ENCODE peak calls at places on chromosomes 6 and 20, in six cellular contexts. One of them, this sample, is unnamed.

GRCh38 chr6:79070206-79070825 is 7.7 kb downstream of the PHIP start:
- DNase-seq in K562: peak; percentile 16
- DNase-seq in A549: no peak
- DNase-seq in GM12878: no peak
- DNase-seq in H1: no peak
- DNase-seq in HepG2: no peak
- DNase-seq in this sample: no peak

GRCh38 chr6:143110996-143111395 is 50.3 kb downstream of the AIG1 start:
- DNase-seq in K562: no peak
- DNase-seq in H1: no peak
- DNase-seq in HepG2: no peak
- DNase-seq in A549: no peak
- DNase-seq in GM12878: no peak
- DNase-seq in this sample: no peak

GRCh38 chr6:6844451-6844974 is 256.0 kb downstream of the LY86 start:
- DNase-seq in K562: no peak
- DNase-seq in HepG2: no peak
- DNase-seq in GM12878: no peak
- DNase-seq in H1: no peak
- DNase-seq in A549: no peak
- DNase-seq in this sample: no peak

GRCh38 chr6:34819571-34820480 is 27.9 kb downstream of the BLTP3A start:
- DNase-seq in HepG2: no peak
- DNase-seq in GM12878: no peak
- DNase-seq in K562: peak; percentile 44
- DNase-seq in A549: no peak
- DNase-seq in H1: no peak
- DNase-seq in this sample: no peak

GRCh38 chr20:63178889-63179751 is 36.8 kb downstream of the YTHDF1 start:
- DNase-seq in A549: no peak
- DNase-seq in HepG2: no peak
- DNase-seq in K562: peak; percentile 69
- DNase-seq in GM12878: no peak
- DNase-seq in H1: peak; percentile 77
- DNase-seq in this sample: peak; percentile 82

GRCh38 chr6:136387316-136387715 is 97.7 kb upstream of the BCLAF1 start:
- DNase-seq in A549: no peak
- DNase-seq in H1: no peak
- DNase-seq in HepG2: no peak
- DNase-seq in GM12878: no peak
- DNase-seq in K562: no peak
- DNase-seq in this sample: no peak

GRCh38 chr20:17625246-17626051 is 55.6 kb downstream of the DSTN start:
- DNase-seq in K562: no peak
- DNase-seq in HepG2: no peak
- DNase-seq in H1: no peak
- DNase-seq in A549: no peak
- DNase-seq in GM12878: no peak
- DNase-seq in this sample: peak; percentile 19

GRCh38 chr6:168035098-168035660 is 37.7 kb downstream of the KIF25 start:
- DNase-seq in A549: peak; percentile 41
- DNase-seq in K562: peak; percentile 40
- DNase-seq in HepG2: no peak
- DNase-seq in H1: no peak
- DNase-seq in GM12878: no peak
- DNase-seq in this sample: peak; percentile 90

GRCh38 chr6:11918021-11918738 is 93.9 kb upstream of the HIVEP1 start:
- DNase-seq in H1: no peak
- DNase-seq in K562: peak; percentile 82
- DNase-seq in HepG2: no peak
- DNase-seq in A549: no peak
- DNase-seq in GM12878: no peak
- DNase-seq in this sample: peak; percentile 32

GRCh38 chr20:31922588-31922987 is 29.3 kb downstream of the PDRG1 start:
- DNase-seq in K562: no peak
- DNase-seq in A549: no peak
- DNase-seq in GM12878: no peak
- DNase-seq in HepG2: no peak
- DNase-seq in H1: no peak
- DNase-seq in this sample: no peak

GRCh38 chr20:47540443-47541354 is 39.0 kb downstream of the NCOA3 start:
- DNase-seq in HepG2: peak; percentile 59
- DNase-seq in H1: no peak
- DNase-seq in K562: peak; percentile 53
- DNase-seq in GM12878: peak; percentile 21
- DNase-seq in A549: peak; percentile 40
- DNase-seq in this sample: no peak

GRCh38 chr6:151087861-151088598 is 151.7 kb upstream of the AKAP12 start:
- DNase-seq in H1: no peak
- DNase-seq in K562: peak; percentile 88
- DNase-seq in A549: no peak
- DNase-seq in GM12878: no peak
- DNase-seq in HepG2: peak; percentile 21
- DNase-seq in this sample: no peak

GRCh38 chr20:21513881-21514540 is at the start of gene NKX2-2:
- DNase-seq in GM12878: no peak
- DNase-seq in K562: no peak
- DNase-seq in H1: peak; percentile 75
- DNase-seq in HepG2: no peak
- DNase-seq in A549: no peak
- DNase-seq in this sample: peak; percentile 32

GRCh38 chr20:32820000-32820697 is 395 bp downstream of the MAPRE1 start:
- DNase-seq in K562: peak; percentile 85
- DNase-seq in A549: peak; percentile 36
- DNase-seq in GM12878: no peak
- DNase-seq in HepG2: peak; percentile 72
- DNase-seq in H1: peak; percentile 93
- DNase-seq in this sample: peak; percentile 93

GRCh38 chr6:23650676-23651075 is 475.3 kb upstream of the NRSN1 start:
- DNase-seq in K562: no peak
- DNase-seq in GM12878: no peak
- DNase-seq in A549: no peak
- DNase-seq in HepG2: no peak
- DNase-seq in H1: no peak
- DNase-seq in this sample: no peak

GRCh38 chr6:44956426-44956825 is 371.7 kb upstream of the RUNX2 start:
- DNase-seq in GM12878: no peak
- DNase-seq in H1: no peak
- DNase-seq in A549: no peak
- DNase-seq in HepG2: no peak
- DNase-seq in K562: no peak
- DNase-seq in this sample: no peak

GRCh38 chr6:128516514-128516898 is 3.9 kb downstream of the PTPRK start:
- DNase-seq in HepG2: peak; percentile 78
- DNase-seq in GM12878: no peak
- DNase-seq in A549: no peak
- DNase-seq in K562: no peak
- DNase-seq in H1: no peak
- DNase-seq in this sample: no peak

GRCh38 chr20:35917077-35917476 is 37.2 kb downstream of the SCAND1 start:
- DNase-seq in K562: no peak
- DNase-seq in GM12878: no peak
- DNase-seq in HepG2: no peak
- DNase-seq in H1: no peak
- DNase-seq in A549: no peak
- DNase-seq in this sample: no peak

GRCh38 chr20:12072945-12073245 is 155.2 kb downstream of the BTBD3 start:
- DNase-seq in GM12878: no peak
- DNase-seq in A549: no peak
- DNase-seq in H1: no peak
- DNase-seq in K562: no peak
- DNase-seq in HepG2: no peak
- DNase-seq in this sample: no peak

GRCh38 chr6:168016756-168017525 is 19.5 kb downstream of the KIF25 start:
- DNase-seq in A549: no peak
- DNase-seq in H1: peak; percentile 48
- DNase-seq in K562: no peak
- DNase-seq in GM12878: no peak
- DNase-seq in HepG2: no peak
- DNase-seq in this sample: no peak

GRCh38 chr6:33126101-33126714 is 50.4 kb downstream of the HLA-DPB1 start:
- DNase-seq in K562: peak; percentile 79
- DNase-seq in A549: peak; percentile 10
- DNase-seq in GM12878: no peak
- DNase-seq in H1: peak; percentile 91
- DNase-seq in HepG2: peak; percentile 50
- DNase-seq in this sample: peak; percentile 51

GRCh38 chr6:44044154-44044539 is 83.1 kb downstream of the MRPL14 start:
- DNase-seq in H1: no peak
- DNase-seq in A549: no peak
- DNase-seq in HepG2: peak; percentile 57
- DNase-seq in GM12878: no peak
- DNase-seq in K562: peak; percentile 65
- DNase-seq in this sample: no peak

GRCh38 chr6:129662406-129662766 is 47.6 kb downstream of the ARHGAP18 start:
- DNase-seq in A549: no peak
- DNase-seq in H1: no peak
- DNase-seq in HepG2: no peak
- DNase-seq in GM12878: peak; percentile 39
- DNase-seq in K562: no peak
- DNase-seq in this sample: no peak

GRCh38 chr6:67544851-67545452 is 1090.1 kb upstream of the ADGRB3 start:
- DNase-seq in K562: no peak
- DNase-seq in A549: no peak
- DNase-seq in GM12878: no peak
- DNase-seq in H1: no peak
- DNase-seq in HepG2: no peak
- DNase-seq in this sample: no peak

GRCh38 chr20:38430679-38431325 is 4.3 kb downstream of the SNHG17 start:
- DNase-seq in H1: no peak
- DNase-seq in A549: no peak
- DNase-seq in HepG2: no peak
- DNase-seq in K562: no peak
- DNase-seq in GM12878: no peak
- DNase-seq in this sample: no peak

GRCh38 chr6:43125555-43125954 is 45.5 kb upstream of the SRF start:
- DNase-seq in A549: no peak
- DNase-seq in GM12878: no peak
- DNase-seq in K562: no peak
- DNase-seq in HepG2: no peak
- DNase-seq in H1: no peak
- DNase-seq in this sample: no peak

GRCh38 chr6:109296305-109296915 is 85.9 kb downstream of the CD164 start:
- DNase-seq in H1: no peak
- DNase-seq in A549: no peak
- DNase-seq in HepG2: peak; percentile 47
- DNase-seq in GM12878: no peak
- DNase-seq in K562: no peak
- DNase-seq in this sample: no peak

DNA sequence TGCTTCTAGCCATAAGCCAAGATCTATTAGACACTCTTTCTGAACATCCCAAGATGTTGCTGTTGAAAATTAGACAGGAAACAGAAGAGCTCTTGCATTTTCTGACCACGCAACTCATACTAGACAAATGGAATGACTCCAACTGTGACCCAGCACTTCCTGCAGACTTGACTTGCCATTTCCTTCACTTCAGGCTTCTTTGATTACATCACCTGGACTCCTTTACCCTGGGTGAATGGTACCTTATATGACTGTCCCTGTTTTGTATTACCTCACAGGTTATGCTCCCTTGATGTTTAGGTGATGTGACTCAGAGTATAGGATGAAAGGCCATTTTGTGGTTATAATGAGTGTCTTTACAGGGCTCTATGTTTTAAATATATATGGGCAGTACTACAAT is 236.1 kb downstream of the BMP2 start:
- DNase-seq in A549: no peak
- DNase-seq in HepG2: no peak
- DNase-seq in K562: no peak
- DNase-seq in H1: no peak
- DNase-seq in GM12878: no peak
- DNase-seq in this sample: no peak
- TF ChIP-seq RFX5 in A549: no peak
- TF ChIP-seq RFX5 in HepG2: no peak
- TF ChIP-seq RFX5 in K562: no peak
- TF ChIP-seq RFX5 in H1: no peak
- TF ChIP-seq RFX5 in GM12878: no peak
- TF ChIP-seq RFX5 in this sample: no peak

GRCh38 chr6:161105408-161105807 is 113.8 kb downstream of the MAP3K4 start:
- DNase-seq in A549: no peak
- DNase-seq in HepG2: no peak
- DNase-seq in H1: no peak
- DNase-seq in GM12878: no peak
- DNase-seq in K562: no peak
- DNase-seq in this sample: no peak

GRCh38 chr6:161101517-161101916 is 109.9 kb downstream of the MAP3K4 start:
- DNase-seq in HepG2: no peak
- DNase-seq in GM12878: no peak
- DNase-seq in K562: peak; percentile 32
- DNase-seq in A549: no peak
- DNase-seq in H1: no peak
- DNase-seq in this sample: peak; percentile 43

GRCh38 chr6:161103475-161103874 is 111.9 kb downstream of the MAP3K4 start:
- DNase-seq in H1: no peak
- DNase-seq in K562: no peak
- DNase-seq in A549: no peak
- DNase-seq in HepG2: no peak
- DNase-seq in GM12878: no peak
- DNase-seq in this sample: no peak

GRCh38 chr6:161107779-161108380 is 116.3 kb downstream of the MAP3K4 start:
- DNase-seq in A549: no peak
- DNase-seq in K562: no peak
- DNase-seq in GM12878: no peak
- DNase-seq in HepG2: no peak
- DNase-seq in H1: no peak
- DNase-seq in this sample: no peak

DNA sequence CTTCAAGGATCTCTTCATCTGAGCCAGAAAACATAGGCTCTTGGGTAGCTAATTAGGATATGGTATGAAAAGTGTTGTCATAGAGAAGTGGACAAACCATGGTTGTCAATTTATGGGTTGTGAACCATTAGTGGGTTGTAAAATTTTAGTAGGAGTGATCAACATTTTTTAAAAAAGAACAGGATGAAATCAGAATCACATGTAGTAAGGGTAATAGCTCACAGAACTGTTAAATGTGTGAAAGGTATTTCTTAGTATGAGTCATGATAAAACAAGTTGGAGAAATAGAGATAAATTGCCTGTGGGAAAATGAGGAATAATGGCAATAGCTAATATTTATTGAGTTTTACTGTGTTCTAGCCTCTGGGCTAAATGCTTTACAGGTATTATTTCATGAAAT is 113.4 kb downstream of the MAP3K4 start:
- DNase-seq in GM12878: no peak
- DNase-seq in HepG2: no peak
- DNase-seq in H1: no peak
- DNase-seq in A549: no peak
- DNase-seq in K562: no peak
- DNase-seq in this sample: no peak
- TF ChIP-seq MAX in GM12878: no peak
- TF ChIP-seq MAX in HepG2: no peak
- TF ChIP-seq MAX in H1: no peak
- TF ChIP-seq MAX in A549: no peak
- TF ChIP-seq MAX in K562: no peak
- TF ChIP-seq MAX in this sample: no peak

GRCh38 chr6:100078509-100078908 is 84.5 kb upstream of the MCHR2 start:
- DNase-seq in K562: peak; percentile 17
- DNase-seq in HepG2: peak; percentile 20
- DNase-seq in A549: no peak
- DNase-seq in H1: peak; percentile 51
- DNase-seq in GM12878: no peak
- DNase-seq in this sample: peak; percentile 4
- TF ChIP-seq RFX5 in K562: no peak
- TF ChIP-seq RFX5 in HepG2: no peak
- TF ChIP-seq RFX5 in A549: no peak
- TF ChIP-seq RFX5 in H1: no peak
- TF ChIP-seq RFX5 in GM12878: no peak
- TF ChIP-seq RFX5 in this sample: no peak

GRCh38 chr6:82076855-82077254 is 170.7 kb downstream of the IBTK start:
- DNase-seq in HepG2: no peak
- DNase-seq in K562: no peak
- DNase-seq in GM12878: no peak
- DNase-seq in A549: no peak
- DNase-seq in H1: no peak
- DNase-seq in this sample: no peak
- TF ChIP-seq MAX in HepG2: no peak
- TF ChIP-seq MAX in K562: no peak
- TF ChIP-seq MAX in GM12878: no peak
- TF ChIP-seq MAX in A549: no peak
- TF ChIP-seq MAX in H1: no peak
- TF ChIP-seq MAX in this sample: no peak